ENCODE peak calls at places on chromosomes 11 and 22, in six cellular contexts. L is uterus, T is astrocyte of the spinal cord, X is lower leg skin, P is fibroblast of villous mesenchyme, Z is fibroblast of pulmonary artery. I is an unnamed sample.

GRCh38 chr11:133020321-133020720 is 512.0 kb downstream of the OPCML start:
- DNase-seq in L (no peak), T (no peak), X (peak; percentile 45), P (no peak), Z (no peak), I (no peak)

GRCh38 chr22:19187716-19188563 is 9.4 kb upstream of the SLC25A1 start:
- DNase-seq in L (no peak), T (no peak), X (no peak), P (no peak), Z (no peak), I (no peak)

GRCh38 chr11:118791015-118791960 is at the start of gene DDX6:
- DNase-seq in L (peak; percentile 90), T (peak; percentile 93), X (peak; percentile 98), P (peak; percentile 90), Z (peak; percentile 89), I (peak; percentile 58)

GRCh38 chr22:46086577-46087335 is 63.6 kb upstream of the PPARA start:
- DNase-seq in L (no peak), T (no peak), X (peak; percentile 88), P (peak; percentile 85), Z (no peak), I (no peak)

GRCh38 chr11:3152471-3153110 is 12.5 kb downstream of the OSBPL5 start:
- DNase-seq in L (no peak), T (peak; percentile 60), X (no peak), P (no peak), Z (no peak), I (no peak)

GRCh38 chr22:46057762-46058420 is 80.9 kb upstream of the WNT7B start:
- DNase-seq in L (peak; percentile 51), T (peak; percentile 65), X (peak; percentile 87), P (peak; percentile 81), Z (peak; percentile 51), I (no peak)

GRCh38 chr11:35523351-35523768 is 2.1 kb downstream of the PAMR1 start:
- DNase-seq in L (no peak), T (peak; percentile 6), X (no peak), P (peak; percentile 87), Z (no peak), I (no peak)

GRCh38 chr11:14953904-14954303 is 18.2 kb downstream of the CALCA start:
- DNase-seq in L (no peak), T (no peak), X (no peak), P (no peak), Z (no peak), I (no peak)

GRCh38 chr11:95365346-95365745 is 134.3 kb upstream of the SESN3 start:
- DNase-seq in L (no peak), T (no peak), X (no peak), P (no peak), Z (no peak), I (no peak)

GRCh38 chr22:40932396-40932795 is 18.8 kb upstream of the RBX1 start:
- DNase-seq in L (no peak), T (no peak), X (no peak), P (no peak), Z (no peak), I (no peak)

GRCh38 chr11:26960265-26960664 is 33.6 kb upstream of the FIBIN start:
- DNase-seq in L (no peak), T (no peak), X (no peak), P (no peak), Z (peak; percentile 29), I (no peak)
- H3K4me3 ChIP-seq in L (no peak overlapping the region), T (no peak overlapping the region), X (no peak overlapping the region), P (no peak overlapping the region), Z (no peak overlapping the region), I (no peak overlapping the region)

GRCh38 chr22:50292643-50293440 is 14.6 kb downstream of the PLXNB2 start:
- DNase-seq in L (no peak), T (no peak), X (no peak), P (no peak), Z (no peak), I (no peak)
- H3K4me3 ChIP-seq in L (peak overlapping the region; percentile 8), T (peak overlapping the region; percentile 13), X (no peak overlapping the region), P (peak overlapping the region; percentile 36), Z (peak overlapping the region; percentile 5), I (peak overlapping the region; percentile 51)

DNA sequence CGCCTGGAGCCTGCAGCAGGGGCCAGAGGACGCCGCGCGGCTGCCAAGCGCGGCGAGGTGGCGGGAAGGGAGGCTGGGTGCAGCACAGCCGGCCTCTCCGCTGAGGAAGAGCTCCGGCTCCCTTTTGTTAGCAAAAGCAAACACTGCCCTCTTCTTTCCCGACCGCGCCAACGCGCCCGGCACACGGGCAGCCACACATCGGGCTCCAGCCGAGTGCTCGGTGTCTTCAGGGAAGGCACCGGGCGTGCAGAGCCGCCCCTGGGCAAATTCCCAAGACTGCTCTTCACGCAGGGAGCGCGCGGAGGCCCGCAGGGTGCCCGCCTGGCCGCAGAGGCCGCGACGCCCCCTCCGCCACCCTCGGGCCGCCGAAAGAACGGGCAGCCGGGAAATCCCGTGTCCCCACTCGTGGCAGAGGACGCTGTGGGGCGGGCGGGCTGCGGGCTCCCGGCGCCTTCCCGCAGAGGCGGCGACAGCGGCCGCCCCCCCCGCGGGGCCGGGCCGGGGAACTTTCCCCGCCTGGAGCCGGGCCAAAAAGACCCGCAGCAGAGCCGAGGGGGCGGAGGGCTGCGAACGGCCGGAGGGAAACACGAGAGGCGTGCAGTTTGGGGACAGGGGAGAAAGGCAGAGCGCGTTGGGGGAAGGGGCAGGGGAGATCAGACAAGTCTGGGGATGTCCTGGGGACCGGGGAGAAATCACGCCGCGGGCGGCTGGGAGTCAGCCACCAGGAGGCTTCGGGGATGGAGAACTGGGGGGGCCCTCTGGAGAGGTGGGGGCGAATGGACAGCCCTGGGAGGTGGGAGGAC is 931 bp downstream of the CADM1 start:
- DNase-seq in L (peak; percentile 52), T (peak; percentile 73), X (peak; percentile 90), P (peak; percentile 32), Z (peak; percentile 10), I (no peak)
- H3K4me3 ChIP-seq in L (peak overlapping the region; percentile 67), T (peak overlapping the region; percentile 64), X (peak overlapping the region; percentile 38), P (peak overlapping the region; percentile 50), Z (peak overlapping the region; percentile 48), I (peak overlapping the region; percentile 91)

DNA sequence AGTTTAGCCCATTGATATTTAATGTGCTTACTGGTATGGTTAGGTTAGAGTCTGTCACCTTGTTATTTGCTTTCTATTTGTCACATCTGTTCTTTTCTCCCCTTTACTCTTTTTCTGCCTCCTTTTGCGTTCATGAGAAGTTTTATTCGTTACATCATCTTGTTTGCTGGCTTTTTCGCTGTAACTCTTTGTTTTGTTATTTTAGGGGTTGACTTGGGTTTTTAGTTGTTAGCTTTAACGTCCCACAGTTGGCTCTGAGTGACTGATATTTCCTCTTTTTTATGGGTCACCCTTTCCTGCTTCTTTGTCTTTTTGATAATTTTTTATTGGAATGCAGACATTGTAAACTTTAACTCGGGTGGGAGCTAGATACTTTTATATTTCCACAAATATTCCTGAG is 13.4 kb upstream of the TNNT3 start:
- DNase-seq in L (no peak), T (no peak), X (no peak), P (peak; percentile 18), Z (peak; percentile 20), I (no peak)
- H3K4me3 ChIP-seq in L (no peak overlapping the region), T (no peak overlapping the region), X (no peak overlapping the region), P (no peak overlapping the region), Z (no peak overlapping the region), I (no peak overlapping the region)

GRCh38 chr11:32094931-32095330 is 4.1 kb downstream of the RCN1 start:
- DNase-seq in L (no peak), T (no peak), X (no peak), P (no peak), Z (peak; percentile 49), I (no peak)
- H3K4me3 ChIP-seq in L (no peak overlapping the region), T (no peak overlapping the region), X (no peak overlapping the region), P (no peak overlapping the region), Z (no peak overlapping the region), I (no peak overlapping the region)

GRCh38 chr11:122098223-122098980 is 17.6 kb downstream of the BLID start:
- DNase-seq in L (no peak), T (no peak), X (no peak), P (no peak), Z (no peak), I (no peak)

GRCh38 chr11:122095950-122096942 is 19.8 kb downstream of the BLID start:
- DNase-seq in L (no peak), T (peak; percentile 83), X (no peak), P (peak; percentile 90), Z (peak; percentile 75), I (no peak)

GRCh38 chr11:122100222-122101080 is 15.6 kb downstream of the BLID start:
- DNase-seq in L (peak; percentile 69), T (peak; percentile 80), X (peak; percentile 93), P (peak; percentile 76), Z (peak; percentile 80), I (peak; percentile 38)

GRCh38 chr11:122099345-122100045 is 16.5 kb downstream of the BLID start:
- DNase-seq in L (no peak), T (peak; percentile 76), X (no peak), P (peak; percentile 59), Z (peak; percentile 73), I (no peak)

DNA sequence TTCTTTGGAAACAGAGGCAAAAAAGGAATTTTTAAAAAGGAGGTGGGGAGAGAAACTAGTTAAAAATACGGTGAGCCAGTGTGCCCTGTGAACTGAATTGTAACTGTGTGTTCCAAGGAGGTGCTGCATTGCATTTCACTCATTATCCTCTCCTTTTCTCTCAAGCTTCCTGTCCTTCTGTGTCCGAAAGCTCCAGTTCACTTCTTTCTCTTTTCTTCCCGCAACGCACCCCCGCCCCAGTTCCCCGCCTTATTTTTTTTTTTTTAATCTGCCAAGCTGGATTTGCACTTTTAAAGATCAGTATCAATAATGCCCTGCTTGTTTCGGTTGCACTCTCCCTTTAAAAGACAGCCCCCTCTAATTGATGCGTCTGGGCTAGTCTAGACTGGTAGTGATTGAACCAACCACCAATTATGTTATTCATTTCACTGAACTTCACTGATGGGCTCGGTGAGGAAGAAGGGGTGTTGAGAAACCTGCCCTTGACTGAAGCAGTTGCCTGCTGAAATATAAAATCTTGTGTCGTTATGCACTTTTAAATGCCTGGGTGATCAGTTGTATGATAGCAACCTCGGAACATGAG is 18.5 kb downstream of the BLID start:
- DNase-seq in L (no peak), T (peak; percentile 75), X (no peak), P (peak; percentile 60), Z (peak; percentile 71), I (no peak)
- H3K4me3 ChIP-seq in L (peak overlapping the region; percentile 57), T (peak overlapping the region; percentile 85), X (no peak overlapping the region), P (peak overlapping the region; percentile 69), Z (peak overlapping the region; percentile 65), I (peak overlapping the region; percentile 79)